ENCODE peak calls at places on chromosomes 16 and 17, in five cellular contexts. R is MM.1S; Y is GM23248; G is cardiac muscle cell; Z is CD8-positive, alpha-beta T cell. M is an unnamed sample.
A peak's percentile ranks its signal among the peaks of the same experiment; 100 is the strongest.

GRCh38 chr17:72884066-72884465 is 208.4 kb downstream of the SLC39A11 start:
- DNase-seq in R (no peak), Y (no peak), G (no peak), Z (no peak), M (no peak)

GRCh38 chr17:4004517-4005295 is 40.5 kb upstream of the ATP2A3 start:
- DNase-seq in R (no peak), Y (peak; percentile 70), G (peak; percentile 81), Z (peak; percentile 71), M (peak; percentile 30)

GRCh38 chr16:4917117-4917516 is 19.8 kb downstream of the PPL start:
- DNase-seq in R (no peak), Y (peak; percentile 77), G (no peak), Z (no peak), M (no peak)

GRCh38 chr17:74443516-74444296 is 11.8 kb downstream of the GPRC5C start:
- DNase-seq in R (no peak), Y (no peak), G (no peak), Z (no peak), M (no peak)

GRCh38 chr16:85810097-85810741 is 10.7 kb downstream of the COX4I1 start:
- DNase-seq in R (no peak), Y (no peak), G (no peak), Z (no peak), M (no peak)

GRCh38 chr17:35257080-35257701 is 14.3 kb downstream of the SLFN5 start:
- DNase-seq in R (no peak), Y (no peak), G (no peak), Z (no peak), M (no peak)

GRCh38 chr17:17562145-17562529 is 29.4 kb downstream of the PEMT start:
- DNase-seq in R (no peak), Y (no peak), G (no peak), Z (no peak), M (no peak)

GRCh38 chr16:4369006-4369766 is 2.5 kb upstream of the VASN start:
- DNase-seq in R (no peak), Y (peak; percentile 89), G (no peak), Z (no peak), M (no peak)

GRCh38 chr17:47145351-47145750 is 43.7 kb downstream of the CDC27 start:
- DNase-seq in R (no peak), Y (no peak), G (no peak), Z (no peak), M (peak; percentile 1)

GRCh38 chr16:48165961-48166578 is 10.3 kb upstream of the ABCC12 start:
- DNase-seq in R (no peak), Y (no peak), G (no peak), Z (no peak), M (no peak)

GRCh38 chr16:69371564-69371963 is 14.2 kb downstream of the TERF2 start:
- DNase-seq in R (no peak), Y (no peak), G (no peak), Z (no peak), M (no peak)

GRCh38 chr17:21418446-21419298 is 42.5 kb downstream of the KCNJ12 start:
- DNase-seq in R (no peak), Y (no peak), G (peak; percentile 24), Z (no peak), M (no peak)

GRCh38 chr16:80299416-80299815 is 241.4 kb upstream of the DYNLRB2 start:
- DNase-seq in R (no peak), Y (no peak), G (no peak), Z (no peak), M (no peak)

GRCh38 chr17:2847601-2848255 is 51.5 kb downstream of the RAP1GAP2 start:
- DNase-seq in R (no peak), Y (no peak), G (no peak), Z (no peak), M (no peak)

GRCh38 chr16:24255446-24256352 is at the start of gene CACNG3:
- DNase-seq in R (peak; percentile 77), Y (peak; percentile 65), G (peak; percentile 97), Z (peak; percentile 41), M (peak; percentile 82)

GRCh38 chr16:28863929-28864886 is 565 bp downstream of the SH2B1 start:
- DNase-seq in R (no peak), Y (peak; percentile 83), G (peak; percentile 47), Z (peak; percentile 20), M (no peak)

GRCh38 chr17:4341616-4341977 is 24.9 kb downstream of the UBE2G1 start:
- DNase-seq in R (no peak), Y (no peak), G (peak; percentile 85), Z (no peak), M (no peak)

GRCh38 chr16:80971814-80972213 is 34.9 kb downstream of the CMC2 start:
- DNase-seq in R (peak; percentile 6), Y (no peak), G (no peak), Z (no peak), M (no peak)

GRCh38 chr17:78826426-78826825 is 14.2 kb downstream of the USP36 start:
- DNase-seq in R (no peak), Y (peak; percentile 30), G (no peak), Z (no peak), M (no peak)

GRCh38 chr17:45405250-45406086 is 27.2 kb downstream of the ARHGAP27 start:
- DNase-seq in R (no peak), Y (peak; percentile 40), G (peak; percentile 75), Z (no peak), M (peak; percentile 83)

GRCh38 chr17:63405741-63406261 is 40.3 kb downstream of the CYB561 start:
- DNase-seq in R (peak; percentile 62), Y (peak; percentile 85), G (peak; percentile 64), Z (no peak), M (peak; percentile 22)

GRCh38 chr17:63419949-63420867 is 25.9 kb downstream of the CYB561 start:
- DNase-seq in R (no peak), Y (no peak), G (no peak), Z (peak; percentile 25), M (no peak)

GRCh38 chr17:31269178-31269577 is 27.9 kb downstream of the OMG start:
- DNase-seq in R (no peak), Y (peak; percentile 46), G (no peak), Z (no peak), M (no peak)

GRCh38 chr17:5413682-5414081 is 5.8 kb downstream of the NUP88 start:
- DNase-seq in R (no peak), Y (peak; percentile 95), G (no peak), Z (no peak), M (no peak)

GRCh38 chr17:75105269-75106080 is 4.3 kb upstream of the ARMC7 start:
- DNase-seq in R (peak; percentile 59), Y (peak; percentile 63), G (peak; percentile 60), Z (peak; percentile 18), M (no peak)

GRCh38 chr17:69414408-69415274 is at the start of gene MAP2K6:
- DNase-seq in R (peak; percentile 86), Y (peak; percentile 80), G (peak; percentile 84), Z (peak; percentile 80), M (peak; percentile 61)

GRCh38 chr17:19613979-19614378 is 34.6 kb upstream of the ALDH3A2 start:
- DNase-seq in R (no peak), Y (no peak), G (no peak), Z (no peak), M (no peak)

GRCh38 chr16:83549836-83550569 is 257.8 kb upstream of the HSBP1 start:
- DNase-seq in R (no peak), Y (peak; percentile 24), G (no peak), Z (no peak), M (no peak)

GRCh38 chr17:8362651-8363332 is 13.7 kb downstream of the KRABD2 start:
- DNase-seq in R (no peak), Y (peak; percentile 81), G (no peak), Z (no peak), M (no peak)

GRCh38 chr17:43608313-43608712 is 53.4 kb downstream of the MEOX1 start:
- DNase-seq in R (no peak), Y (peak; percentile 58), G (no peak), Z (no peak), M (no peak)

GRCh38 chr17:44797809-44798208 is 32.3 kb downstream of the GJC1 start:
- DNase-seq in R (no peak), Y (no peak), G (peak; percentile 72), Z (no peak), M (no peak)

GRCh38 chr16:21338537-21339268 is 60.6 kb upstream of the CRYM start:
- DNase-seq in R (peak; percentile 86), Y (no peak), G (no peak), Z (no peak), M (no peak)

GRCh38 chr17:78797213-78797612 is 15.1 kb upstream of the CYTH1 start:
- DNase-seq in R (no peak), Y (no peak), G (no peak), Z (no peak), M (no peak)

GRCh38 chr17:82602487-82602886 is 45.8 kb downstream of the WDR45B start:
- DNase-seq in R (no peak), Y (no peak), G (no peak), Z (no peak), M (no peak)

GRCh38 chr17:82598256-82599011 is 49.8 kb downstream of the WDR45B start:
- DNase-seq in R (no peak), Y (peak; percentile 79), G (no peak), Z (no peak), M (no peak)

GRCh38 chr17:82601447-82602000 is 46.7 kb downstream of the WDR45B start:
- DNase-seq in R (no peak), Y (no peak), G (no peak), Z (no peak), M (no peak)

GRCh38 chr17:82600731-82601446 is 47.4 kb downstream of the WDR45B start:
- DNase-seq in R (no peak), Y (no peak), G (no peak), Z (no peak), M (no peak)

GRCh38 chr17:82599674-82600661 is 48.3 kb downstream of the WDR45B start:
- DNase-seq in R (no peak), Y (no peak), G (no peak), Z (no peak), M (no peak)
- H3K36me3 ChIP-seq in R (peaks cover 22% of the 10 kb centered on the region), Y (peaks cover 39% of the 10 kb centered on the region), G (peaks cover 44% of the 10 kb centered on the region), Z (peaks cover 33% of the 10 kb centered on the region), M (peaks cover 92% of the 10 kb centered on the region)

DNA sequence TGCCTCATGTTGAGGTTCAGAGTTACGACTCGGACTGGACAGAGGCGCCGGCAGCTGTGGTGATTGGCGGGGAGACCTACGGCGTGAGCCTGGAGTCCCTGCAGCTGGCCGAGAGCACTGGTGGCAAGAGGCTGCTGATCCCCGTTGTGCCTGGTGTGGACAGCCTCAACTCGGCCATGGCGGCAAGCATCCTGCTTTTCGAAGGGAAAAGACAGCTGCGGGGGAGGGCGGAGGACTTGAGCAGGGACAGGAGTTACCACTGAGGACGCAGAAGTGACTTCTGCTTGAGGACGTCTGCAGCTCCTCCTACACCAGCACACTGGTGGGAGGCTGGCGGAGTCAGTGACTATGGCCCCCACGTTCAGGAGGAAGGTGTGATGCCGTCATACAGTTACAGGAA is 9.7 kb downstream of the MRM3 start:
- DNase-seq in R (no peak), Y (no peak), G (no peak), Z (no peak), M (no peak)
- H3K36me3 ChIP-seq in R (peaks cover 13% of the 10 kb centered on the region), Y (peaks cover 16% of the 10 kb centered on the region), G (peaks cover 6% of the 10 kb centered on the region), Z (peaks cover 28% of the 10 kb centered on the region), M (peaks cover 56% of the 10 kb centered on the region)

GRCh38 chr16:11686713-11687112 is 18.5 kb downstream of the SNN start:
- DNase-seq in R (peak; percentile 63), Y (no peak), G (no peak), Z (no peak), M (no peak)
- H3K36me3 ChIP-seq in R (peaks cover 24% of the 10 kb centered on the region), Y (peaks cover 56% of the 10 kb centered on the region), G (peaks cover 62% of the 10 kb centered on the region), Z (peaks cover 9% of the 10 kb centered on the region), M (peaks cover 71% of the 10 kb centered on the region)

DNA sequence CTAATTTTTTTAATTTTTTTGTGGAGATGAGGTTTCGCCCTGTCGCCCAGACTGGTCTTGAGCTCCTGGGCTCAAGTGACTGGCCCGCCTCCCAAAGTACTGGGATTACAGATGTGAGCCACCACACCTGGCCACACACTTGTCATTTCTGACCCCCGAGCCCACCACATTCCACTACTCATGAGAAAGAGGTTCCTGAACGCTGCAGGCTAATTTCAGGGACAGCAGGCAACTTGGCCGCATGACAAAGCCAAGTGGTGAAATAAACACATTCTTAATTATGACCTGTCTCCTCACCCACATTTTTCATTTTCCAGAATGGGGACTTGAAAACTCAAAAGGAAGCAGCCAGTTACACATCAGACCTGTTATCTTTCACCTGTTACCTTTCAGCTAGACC is 114.5 kb downstream of the ABCC6 start:
- DNase-seq in R (no peak), Y (no peak), G (no peak), Z (no peak), M (no peak)
- H3K36me3 ChIP-seq in R (no peaks in the 10 kb centered on the region), Y (peaks cover 32% of the 10 kb centered on the region), G (peaks cover 21% of the 10 kb centered on the region), Z (peaks cover 40% of the 10 kb centered on the region), M (peaks cover 66% of the 10 kb centered on the region)

M was measured in NT2/D1.